ENCODE peak calls at places on chromosomes 16 and 17, in six cellular contexts. O is fibroblast of lung, F is AG04450, C is omental fat pad, V is esophagus squamous epithelium, P is GM20000. L is an unnamed sample.

GRCh38 chr17:37392024-37392590 is 14.5 kb downstream of the ACACA start:
- DNase-seq in F (peak; percentile 47), V (no peak), P (peak; percentile 50), C (no peak), O (peak; percentile 91), L (no peak)

GRCh38 chr17:34025179-34025551 is 229.9 kb upstream of the CCL2 start:
- DNase-seq in F (no peak), O (no peak), C (no peak), V (no peak), P (no peak), L (no peak)

GRCh38 chr16:4053663-4054479 is 62.4 kb downstream of the ADCY9 start:
- DNase-seq in P (no peak), V (no peak), F (peak; percentile 87), C (no peak), O (peak; percentile 80), L (no peak)

GRCh38 chr16:51048544-51048943 is 102.5 kb downstream of the SALL1 start:
- DNase-seq in P (no peak), V (no peak), F (no peak), C (no peak), O (peak; percentile 33), L (no peak)

GRCh38 chr16:84117482-84117843 is 721 bp upstream of the MBTPS1 start:
- DNase-seq in P (peak; percentile 47), V (no peak), O (peak; percentile 33), F (no peak), C (no peak), L (no peak)

GRCh38 chr16:67194257-67194656 is 2.3 kb downstream of the E2F4 start:
- DNase-seq in P (no peak), F (no peak), C (no peak), O (no peak), V (no peak), L (no peak)

GRCh38 chr17:69485901-69486643 is 71.6 kb downstream of the MAP2K6 start:
- DNase-seq in F (no peak), P (no peak), V (no peak), C (no peak), O (peak; percentile 62), L (no peak)

GRCh38 chr17:27269201-27269600 is 24.7 kb upstream of the WSB1 start:
- DNase-seq in P (no peak), O (no peak), C (no peak), F (no peak), V (no peak), L (no peak)

GRCh38 chr17:68033636-68034451 is 1.7 kb upstream of the KPNA2 start:
- DNase-seq in P (no peak), O (peak; percentile 83), C (no peak), V (no peak), F (no peak), L (no peak)

GRCh38 chr17:39153541-39154111 is 2.2 kb upstream of the PLXDC1 start:
- DNase-seq in V (peak; percentile 27), C (peak; percentile 93), F (peak; percentile 78), O (peak; percentile 84), P (peak; percentile 76), L (peak; percentile 98)

GRCh38 chr17:69608808-69609494 is 194.5 kb downstream of the MAP2K6 start:
- DNase-seq in V (no peak), O (peak; percentile 98), F (peak; percentile 83), C (no peak), P (no peak), L (no peak)

GRCh38 chr17:35170968-35171771 is 23.0 kb downstream of the SLC35G3 start:
- DNase-seq in O (no peak), P (peak; percentile 56), F (no peak), C (no peak), V (no peak), L (no peak)

GRCh38 chr17:77107506-77108433 is 33.0 kb upstream of the SEC14L1 start:
- DNase-seq in C (no peak), F (no peak), P (peak; percentile 55), V (no peak), O (peak; percentile 38), L (no peak)

GRCh38 chr16:11231367-11231970 is 24.5 kb downstream of the SOCS1 start:
- DNase-seq in P (no peak), F (no peak), C (no peak), O (no peak), V (no peak), L (no peak)

GRCh38 chr16:88611220-88611821 is 27.1 kb upstream of the IL17C start:
- DNase-seq in V (no peak), C (no peak), F (no peak), P (no peak), O (no peak), L (no peak)

GRCh38 chr16:12664334-12664733 is 139.4 kb downstream of the CPPED1 start:
- DNase-seq in O (no peak), V (no peak), F (no peak), P (no peak), C (no peak), L (no peak)

GRCh38 chr17:35244345-35245195 is 1.7 kb downstream of the SLFN5 start:
- DNase-seq in V (peak; percentile 29), F (no peak), O (peak; percentile 73), P (peak; percentile 68), C (peak; percentile 85), L (no peak)

GRCh38 chr17:57109393-57110151 is 24.5 kb downstream of the AKAP1 start:
- DNase-seq in C (no peak), V (no peak), F (no peak), O (no peak), P (no peak), L (no peak)

GRCh38 chr17:9370464-9370863 is 205.2 kb downstream of the STX8 start:
- DNase-seq in V (no peak), P (no peak), F (no peak), C (no peak), O (peak; percentile 69), L (no peak)

GRCh38 chr17:82230627-82231311 is 1.9 kb downstream of the SLC16A3 start:
- DNase-seq in V (no peak), C (no peak), P (peak; percentile 94), O (peak; percentile 79), F (no peak), L (peak; percentile 53)

GRCh38 chr16:86683441-86684194 is 105.3 kb downstream of the FOXL1 start:
- DNase-seq in O (no peak), V (no peak), P (no peak), C (no peak), F (no peak), L (no peak)

GRCh38 chr17:66655861-66656260 is 179.1 kb upstream of the CACNG5 start:
- DNase-seq in P (no peak), V (no peak), C (no peak), F (no peak), O (peak; percentile 84), L (no peak)

GRCh38 chr16:34801875-34802274 is 1342.5 kb downstream of the TP53TG3F start:
- DNase-seq in P (peak; percentile 1), F (no peak), O (no peak), V (no peak), C (no peak), L (no peak)

GRCh38 chr16:87706278-87707000 is 59.3 kb downstream of the KLHDC4 start:
- DNase-seq in P (no peak), C (no peak), F (no peak), V (no peak), O (no peak), L (no peak)

GRCh38 chr17:4854181-4854681 is 21.1 kb downstream of the MINK1 start:
- DNase-seq in P (no peak), F (peak; percentile 10), V (no peak), C (no peak), O (peak; percentile 52), L (no peak)

GRCh38 chr17:11454096-11454495 is 144.2 kb upstream of the DNAH9 start:
- DNase-seq in P (no peak), O (no peak), C (no peak), V (no peak), F (no peak), L (no peak)

GRCh38 chr17:52035336-52035915 is 123.1 kb downstream of the CA10 start:
- DNase-seq in V (no peak), F (no peak), P (no peak), O (no peak), C (no peak), L (no peak)

DNA sequence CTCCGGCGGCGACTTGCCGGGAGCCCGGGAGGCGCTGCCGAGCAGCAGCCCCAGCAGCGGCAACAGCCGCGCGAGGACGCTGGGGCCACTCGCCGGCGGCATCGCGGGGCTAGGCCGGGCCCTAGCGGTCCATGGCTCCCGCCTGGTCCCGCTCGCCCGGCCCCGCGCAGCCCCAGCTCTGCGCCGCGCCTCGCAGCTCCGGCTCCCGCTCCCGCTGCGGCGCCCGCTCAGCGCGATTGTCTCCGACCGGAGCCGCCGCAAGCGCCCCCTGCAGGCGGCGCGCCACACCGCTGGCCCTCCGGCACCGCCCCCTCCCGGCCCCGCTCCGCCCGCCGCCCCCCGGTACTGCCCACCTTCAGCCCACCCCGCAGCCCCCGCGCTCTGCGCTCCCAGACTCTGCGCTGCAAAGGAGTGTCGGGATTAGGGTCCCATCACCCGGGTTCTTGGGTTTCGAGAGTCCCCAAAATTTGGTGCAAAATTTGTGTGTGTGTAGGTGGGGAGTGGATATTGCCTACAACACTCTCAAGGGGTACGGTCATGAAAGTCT is at the start of gene FAM171A2:
- DNase-seq in P (peak; percentile 95), F (peak; percentile 20), V (no peak), O (peak; percentile 43), C (no peak), L (peak; percentile 73)
- TF ChIP-seq CTCF in P (peak; percentile 74), F (peak; percentile 28), V (peak; percentile 79), O (peak; percentile 40), C (no peak), L (peak; percentile 94)

DNA sequence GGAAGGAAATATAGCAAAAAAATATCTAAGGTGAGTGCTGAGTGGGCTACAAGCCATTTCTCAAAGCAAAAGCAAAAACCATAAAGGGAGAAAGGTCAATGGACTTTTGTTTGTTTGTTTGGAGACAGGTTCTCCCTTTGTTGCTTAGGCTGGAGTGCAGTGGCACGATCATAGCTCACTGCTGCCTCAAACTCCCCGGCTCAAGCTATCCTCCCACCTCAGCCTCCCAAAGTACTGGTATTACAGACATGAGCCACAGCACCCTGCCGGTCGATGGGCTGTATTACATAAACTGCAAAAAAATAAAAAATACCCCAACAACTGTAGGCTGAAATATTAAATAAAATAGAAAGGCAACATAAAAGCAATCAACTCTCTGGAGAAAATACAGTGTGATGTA is 3.5 kb upstream of the RBBP6 start:
- DNase-seq in V (no peak), O (no peak), F (no peak), C (no peak), P (no peak), L (no peak)
- TF ChIP-seq CTCF in V (no peak), O (no peak), F (no peak), C (no peak), P (no peak), L (no peak)

GRCh38 chr17:7177954-7178477 is 1.2 kb downstream of the ASGR1 start:
- DNase-seq in O (peak; percentile 48), C (no peak), P (no peak), V (no peak), F (no peak), L (peak; percentile 31)
- TF ChIP-seq CTCF in O (no peak), C (no peak), P (no peak), V (no peak), F (no peak), L (no peak)

GRCh38 chr16:5523794-5524193 is 426.2 kb upstream of the EEF2KMT start:
- DNase-seq in V (no peak), P (no peak), C (no peak), O (no peak), F (no peak), L (no peak)
- TF ChIP-seq CTCF in V (no peak), P (no peak), C (no peak), O (no peak), F (no peak), L (no peak)